ENCODE peak calls at places on chromosomes 16 and 17, in nine cellular contexts. N, A, Z, K, D, H, Y, U and E are unnamed samples.

GRCh38 chr17:55285340-55286301 is 20.9 kb downstream of the HLF start:
- DNase-seq in H (peak), A (peak), D (no peak), Y (peak), K (peak), U (no peak), Z (no peak), N (no peak), E (peak)

GRCh38 chr16:745739-746138 is 4.9 kb upstream of the CIAO3 start:
- DNase-seq in A (no peak), U (no peak), K (no peak), H (no peak), D (peak), N (no peak), Y (no peak), Z (no peak), E (no peak)

GRCh38 chr17:28641579-28641978 is 3.4 kb downstream of the BLTP2 start:
- DNase-seq in K (no peak), Y (no peak), Z (no peak), N (no peak), U (no peak), H (no peak), A (no peak), D (no peak), E (no peak)

GRCh38 chr16:53744449-53744848 is 40.5 kb downstream of the FTO start:
- DNase-seq in K (no peak), Z (no peak), D (no peak), U (peak), H (peak), Y (no peak), N (no peak), A (no peak), E (no peak)

GRCh38 chr16:10965440-10966039 is 21.2 kb downstream of the CLEC16A start:
- DNase-seq in K (no peak), Y (no peak), D (no peak), H (no peak), A (no peak), U (no peak), Z (no peak), N (peak), E (no peak)

GRCh38 chr16:20901441-20902112 is 1.0 kb downstream of the LYRM1 start:
- DNase-seq in U (peak), A (no peak), D (peak), Y (peak), Z (peak), H (peak), N (peak), K (peak), E (peak)

GRCh38 chr16:30924086-30924714 is 828 bp downstream of the FBXL19 start:
- DNase-seq in D (peak), Z (no peak), A (no peak), U (no peak), Y (no peak), K (no peak), H (no peak), N (no peak), E (peak)

GRCh38 chr17:31494259-31495048 is 103.0 kb downstream of the RAB11FIP4 start:
- DNase-seq in Z (no peak), N (peak), U (peak), K (no peak), Y (no peak), A (no peak), H (no peak), D (no peak), E (peak)

GRCh38 chr16:89720859-89721643 is at the start of the genes VPS9D1 and ZNF276:
- DNase-seq in U (peak), Z (peak), D (peak), K (peak), H (peak), N (peak), Y (peak), A (no peak), E (peak)

GRCh38 chr16:12535535-12536411 is 267.9 kb downstream of the CPPED1 start:
- DNase-seq in U (peak), N (peak), Y (no peak), K (peak), H (no peak), A (no peak), Z (peak), D (no peak), E (no peak)

GRCh38 chr16:14564881-14565687 is 65.0 kb downstream of the PARN start:
- DNase-seq in Z (no peak), Y (no peak), D (peak), K (peak), U (no peak), N (no peak), H (no peak), A (no peak), E (no peak)

GRCh38 chr17:41818024-41818423 is 5.2 kb downstream of the FKBP10 start:
- DNase-seq in N (no peak), Y (no peak), U (no peak), D (no peak), H (no peak), Z (no peak), A (no peak), K (no peak), E (no peak)

GRCh38 chr16:78783570-78784079 is 684.2 kb downstream of the WWOX start:
- DNase-seq in D (no peak), Y (no peak), K (no peak), N (no peak), Z (no peak), U (no peak), H (no peak), A (no peak), E (no peak)

GRCh38 chr16:58137581-58137980 is 8.4 kb upstream of the CFAP20 start:
- DNase-seq in U (no peak), Y (no peak), D (no peak), H (no peak), K (no peak), N (no peak), Z (no peak), A (no peak), E (no peak)

GRCh38 chr17:39150795-39151679 is at the start of gene PLXDC1:
- DNase-seq in N (no peak), H (no peak), U (no peak), Z (no peak), A (no peak), K (no peak), D (no peak), Y (no peak), E (no peak)